ENCODE peak calls at places on chromosomes 6 and 20, in seven cellular contexts. W is kidney tubule cell, R is hepatocyte, E is GDM1, B is anterior cingulate cortex, X is GM20000, J is fibroblast of mammary gland. Y is an unnamed sample.

GRCh38 chr6:33988121-33989015 is 157.5 kb downstream of the GRM4 start:
- DNase-seq in R (peak; percentile 85), E (no peak), J (no peak), B (no peak), X (no peak), W (no peak), Y (no peak)

GRCh38 chr6:164911151-164911550 is 398.3 kb downstream of the C6orf118 start:
- DNase-seq in R (no peak), X (no peak), J (no peak), W (no peak), E (no peak), B (no peak), Y (no peak)

GRCh38 chr6:147179809-147180208 is 24.4 kb upstream of the STXBP5 start:
- DNase-seq in J (no peak), X (no peak), W (no peak), R (no peak), B (no peak), E (no peak), Y (no peak)

GRCh38 chr20:22470620-22471026 is 113.7 kb downstream of the FOXA2 start:
- DNase-seq in E (no peak), J (no peak), W (no peak), X (no peak), R (no peak), B (no peak), Y (no peak)

GRCh38 chr6:125611573-125612399 is 137.6 kb upstream of the HEY2 start:
- DNase-seq in B (no peak), W (no peak), J (no peak), E (no peak), R (no peak), X (no peak), Y (peak; percentile 40)

GRCh38 chr6:36642913-36643817 is 35.3 kb upstream of the CDKN1A start:
- DNase-seq in X (no peak), J (peak; percentile 96), E (no peak), R (peak; percentile 90), B (no peak), W (peak; percentile 88), Y (peak; percentile 75)

GRCh38 chr20:49935746-49936152 is 448 bp upstream of the RNF114 start:
- DNase-seq in B (no peak), W (no peak), E (no peak), R (no peak), J (no peak), X (no peak), Y (no peak)

GRCh38 chr6:146928503-146928902 is 275.7 kb upstream of the STXBP5 start:
- DNase-seq in E (no peak), B (no peak), X (no peak), W (no peak), J (no peak), R (no peak), Y (no peak)

GRCh38 chr6:17635568-17635967 is 35.5 kb downstream of the FAM8A1 start:
- DNase-seq in J (peak; percentile 13), R (no peak), E (no peak), B (no peak), X (no peak), W (no peak), Y (no peak)

GRCh38 chr20:1033751-1034419 is 31.8 kb upstream of the RSPO4 start:
- DNase-seq in R (no peak), X (no peak), W (no peak), J (no peak), E (peak; percentile 89), B (no peak), Y (no peak)

GRCh38 chr6:946546-946945 is 253.6 kb upstream of the EXOC2 start:
- DNase-seq in E (no peak), B (no peak), R (no peak), W (peak; percentile 65), J (no peak), X (no peak), Y (peak; percentile 79)

GRCh38 chr6:170522565-170523183 is 30.4 kb downstream of the PSMB1 start:
- DNase-seq in J (peak; percentile 16), R (peak; percentile 28), W (peak; percentile 14), B (no peak), E (peak; percentile 32), X (no peak), Y (no peak)

GRCh38 chr6:54195637-54196036 is 84.4 kb downstream of the MLIP start:
- DNase-seq in R (no peak), J (no peak), B (no peak), E (no peak), W (no peak), X (no peak), Y (no peak)

GRCh38 chr6:34834789-34835518 is 43.1 kb downstream of the BLTP3A start:
- DNase-seq in R (no peak), X (no peak), B (no peak), J (peak; percentile 63), W (peak; percentile 66), E (no peak), Y (peak; percentile 34)

GRCh38 chr6:20013485-20013884 is 176.3 kb downstream of the ID4 start:
- DNase-seq in B (peak; percentile 16), W (no peak), J (no peak), R (no peak), X (no peak), E (no peak), Y (no peak)

GRCh38 chr6:85451586-85452306 is 1.9 kb downstream of the NT5E start:
- DNase-seq in X (no peak), W (no peak), B (no peak), R (no peak), J (no peak), E (no peak), Y (no peak)

GRCh38 chr6:122653094-122653493 is 42.9 kb downstream of the PKIB start:
- DNase-seq in W (peak; percentile 93), J (peak; percentile 54), E (no peak), X (no peak), R (peak; percentile 25), B (no peak), Y (no peak)

GRCh38 chr6:30895343-30895742 is 11.0 kb downstream of the DDR1 start:
- DNase-seq in J (no peak), R (no peak), B (no peak), W (no peak), E (no peak), X (no peak), Y (no peak)

GRCh38 chr6:150695652-150696051 is 96.0 kb downstream of the PLEKHG1 start:
- DNase-seq in E (no peak), W (no peak), X (no peak), J (peak; percentile 3), R (no peak), B (no peak), Y (no peak)

GRCh38 chr6:124963416-124964083 is 1.3 kb downstream of the RNF217 start:
- DNase-seq in B (no peak), R (peak; percentile 21), E (no peak), J (peak; percentile 49), W (peak; percentile 58), X (peak; percentile 15), Y (peak; percentile 79)

GRCh38 chr6:87407531-87407895 is 259 bp upstream of the CFAP206 start:
- DNase-seq in E (no peak), J (peak; percentile 41), W (peak; percentile 55), X (peak; percentile 10), B (peak; percentile 67), R (peak; percentile 64), Y (peak; percentile 31)

GRCh38 chr6:87393026-87393622 is 14.6 kb upstream of the CFAP206 start:
- DNase-seq in W (peak; percentile 68), J (peak; percentile 69), X (peak; percentile 45), R (peak; percentile 85), B (no peak), E (peak; percentile 30), Y (peak; percentile 62)

GRCh38 chr20:50283922-50284810 is 93.5 kb downstream of the CEBPB start:
- DNase-seq in E (no peak), R (peak; percentile 47), J (peak; percentile 67), B (no peak), X (no peak), W (peak; percentile 70), Y (peak; percentile 46)

GRCh38 chr20:53748821-53749402 is 155.3 kb upstream of the ZNF217 start:
- DNase-seq in E (no peak), X (no peak), B (no peak), W (peak; percentile 94), R (peak; percentile 58), J (peak; percentile 56), Y (no peak)

Y was measured in fibroblast of gingiva.